ENCODE peak calls at places on chromosomes 2 and 18, in six cellular contexts. G, N, C, R, S and B are unnamed samples.

GRCh38 chr2:237309011-237309410 is 105.0 kb downstream of the COL6A3 start:
- DNase-seq in G (no peak), N (no peak), C (no peak), R (no peak), S (no peak), B (no peak)

GRCh38 chr2:172179045-172179742 is 76.5 kb upstream of the DLX2 start:
- DNase-seq in G (no peak), N (peak), C (no peak), R (no peak), S (no peak), B (no peak)

GRCh38 chr2:229688141-229688540 is 26.2 kb downstream of the DNER start:
- DNase-seq in G (no peak), N (no peak), C (no peak), R (no peak), S (no peak), B (no peak)

GRCh38 chr18:78160961-78161656 is 818.5 kb upstream of the SALL3 start:
- DNase-seq in G (no peak), N (no peak), C (no peak), R (no peak), S (no peak), B (no peak)

GRCh38 chr2:12796617-12797016 is 79.9 kb downstream of the TRIB2 start:
- DNase-seq in G (peak), N (no peak), C (no peak), R (no peak), S (peak), B (no peak)

GRCh38 chr2:55843096-55843991 is 80.2 kb downstream of the EFEMP1 start:
- DNase-seq in G (no peak), N (peak), C (peak), R (no peak), S (no peak), B (no peak)

GRCh38 chr2:237413293-237414055 is 490 bp downstream of the COL6A3 start:
- DNase-seq in G (no peak), N (no peak), C (peak), R (no peak), S (no peak), B (no peak)

GRCh38 chr2:157837851-157838441 is 38.2 kb downstream of the ACVR1 start:
- DNase-seq in G (peak), N (no peak), C (peak), R (no peak), S (no peak), B (no peak)

GRCh38 chr2:219969508-219969907 is 342.1 kb downstream of the SLC4A3 start:
- DNase-seq in G (no peak), N (peak), C (peak), R (no peak), S (no peak), B (no peak)

GRCh38 chr2:213644926-213645325 is 360.7 kb downstream of the SPAG16 start:
- DNase-seq in G (no peak), N (no peak), C (no peak), R (no peak), S (no peak), B (no peak)

GRCh38 chr2:20451346-20451745 is 4.5 kb downstream of the RHOB start:
- DNase-seq in G (no peak), N (no peak), C (peak), R (no peak), S (no peak), B (no peak)

GRCh38 chr2:164178835-164179470 is 442.3 kb downstream of the GRB14 start:
- DNase-seq in G (no peak), N (no peak), C (no peak), R (no peak), S (no peak), B (no peak)

GRCh38 chr2:235170536-235171510 is 219.0 kb downstream of the SH3BP4 start:
- DNase-seq in G (no peak), N (peak), C (peak), R (no peak), S (peak), B (no peak)

GRCh38 chr2:221552282-221552681 is 19.8 kb downstream of the EPHA4 start:
- DNase-seq in G (no peak), N (no peak), C (no peak), R (no peak), S (no peak), B (no peak)

GRCh38 chr2:19722486-19723420 is 179.0 kb downstream of the TTC32 start:
- DNase-seq in G (no peak), N (no peak), C (peak), R (no peak), S (no peak), B (no peak)

GRCh38 chr2:16604236-16604635 is 61.4 kb downstream of the CYRIA start:
- DNase-seq in G (no peak), N (no peak), C (no peak), R (no peak), S (no peak), B (no peak)

GRCh38 chr2:144519934-144520717 is at the start of gene ZEB2:
- DNase-seq in G (peak), N (no peak), C (peak), R (peak), S (peak), B (peak)

GRCh38 chr2:65922030-65922429 is 489.6 kb upstream of the SPRED2 start:
- DNase-seq in G (no peak), N (no peak), C (no peak), R (no peak), S (no peak), B (no peak)

GRCh38 chr2:195561205-195562032 is 95.6 kb upstream of the SLC39A10 start:
- DNase-seq in G (no peak), N (peak), C (peak), R (no peak), S (no peak), B (no peak)

GRCh38 chr2:127576433-127577207 is 41.1 kb downstream of the MYO7B start:
- DNase-seq in G (peak), N (no peak), C (peak), R (peak), S (no peak), B (peak)

GRCh38 chr2:239598011-239598731 is 197.4 kb upstream of the HDAC4 start:
- DNase-seq in G (no peak), N (no peak), C (no peak), R (no peak), S (no peak), B (no peak)

GRCh38 chr18:32803571-32803970 is 30.7 kb upstream of the KLHL14 start:
- DNase-seq in G (no peak), N (no peak), C (no peak), R (no peak), S (peak), B (no peak)

GRCh38 chr2:27776097-27776496 is 4.6 kb downstream of the MRPL33 start:
- DNase-seq in G (peak), N (no peak), C (peak), R (peak), S (no peak), B (no peak)

GRCh38 chr18:76656925-76657324 is 161.9 kb upstream of the ZNF516 start:
- DNase-seq in G (no peak), N (no peak), C (no peak), R (no peak), S (no peak), B (no peak)

GRCh38 chr2:137764638-137765037 is 199.6 kb upstream of the HNMT start:
- DNase-seq in G (no peak), N (no peak), C (no peak), R (no peak), S (no peak), B (no peak)

GRCh38 chr2:218984239-218985020 is 554 bp downstream of the FEV start:
- DNase-seq in G (no peak), N (no peak), C (no peak), R (no peak), S (no peak), B (no peak)

GRCh38 chr2:18987592-18988073 is 370.8 kb downstream of the OSR1 start:
- DNase-seq in G (peak), N (peak), C (peak), R (peak), S (no peak), B (peak)

GRCh38 chr2:64860936-64861335 is 128.3 kb upstream of the SLC1A4 start:
- DNase-seq in G (no peak), N (no peak), C (no peak), R (no peak), S (no peak), B (no peak)

GRCh38 chr18:30486856-30487255 is 555.7 kb downstream of the DSC3 start:
- DNase-seq in G (no peak), N (no peak), C (no peak), R (no peak), S (no peak), B (no peak)

GRCh38 chr18:21241224-21242131 is 554 bp upstream of the GREB1L start:
- DNase-seq in G (no peak), N (no peak), C (no peak), R (peak), S (peak), B (peak)

GRCh38 chr2:143261986-143262784 is 133.0 kb downstream of the ARHGAP15 start:
- DNase-seq in G (peak), N (no peak), C (no peak), R (no peak), S (no peak), B (no peak)

GRCh38 chr2:176122633-176123482 is at the start of gene HOXD9:
- DNase-seq in G (no peak), N (no peak), C (peak), R (no peak), S (no peak), B (peak)

GRCh38 chr2:7646024-7646423 is 728.8 kb downstream of the RNF144A start:
- DNase-seq in G (no peak), N (no peak), C (no peak), R (no peak), S (no peak), B (no peak)

GRCh38 chr2:30447149-30448045 is at the start of gene LCLAT1:
- DNase-seq in G (peak), N (peak), C (peak), R (peak), S (peak), B (peak)
- TF ChIP-seq CTCF in G (peak), N (no peak), C (peak), R (no peak), S (no peak), B (peak)

GRCh38 chr2:241939541-241939940 is 70.0 kb downstream of the RTP5 start:
- DNase-seq in G (no peak), N (no peak), C (no peak), R (no peak), S (no peak), B (no peak)

GRCh38 chr2:241943209-241943850 is 73.8 kb downstream of the RTP5 start:
- DNase-seq in G (no peak), N (no peak), C (no peak), R (no peak), S (no peak), B (no peak)

GRCh38 chr2:241941691-241942301 is 72.3 kb downstream of the RTP5 start:
- DNase-seq in G (no peak), N (no peak), C (no peak), R (no peak), S (no peak), B (no peak)

GRCh38 chr2:241942416-241943208 is 73.1 kb downstream of the RTP5 start:
- DNase-seq in G (no peak), N (no peak), C (no peak), R (no peak), S (no peak), B (peak)

GRCh38 chr2:241940329-241940728 is 70.8 kb downstream of the RTP5 start:
- DNase-seq in G (no peak), N (no peak), C (no peak), R (no peak), S (no peak), B (peak)
- TF ChIP-seq CTCF in G (peak), N (peak), C (peak), R (no peak), S (peak), B (no peak)

GRCh38 chr2:205568620-205569019 is 113.7 kb upstream of the NRP2 start:
- DNase-seq in G (no peak), N (peak), C (no peak), R (no peak), S (no peak), B (no peak)

GRCh38 chr2:205557873-205558272 is 124.4 kb upstream of the NRP2 start:
- DNase-seq in G (no peak), N (no peak), C (no peak), R (no peak), S (no peak), B (no peak)

GRCh38 chr2:205566556-205567061 is 115.7 kb upstream of the NRP2 start:
- DNase-seq in G (no peak), N (no peak), C (no peak), R (no peak), S (no peak), B (no peak)

GRCh38 chr2:205564761-205565160 is 117.5 kb upstream of the NRP2 start:
- DNase-seq in G (no peak), N (no peak), C (no peak), R (no peak), S (no peak), B (no peak)

DNA sequence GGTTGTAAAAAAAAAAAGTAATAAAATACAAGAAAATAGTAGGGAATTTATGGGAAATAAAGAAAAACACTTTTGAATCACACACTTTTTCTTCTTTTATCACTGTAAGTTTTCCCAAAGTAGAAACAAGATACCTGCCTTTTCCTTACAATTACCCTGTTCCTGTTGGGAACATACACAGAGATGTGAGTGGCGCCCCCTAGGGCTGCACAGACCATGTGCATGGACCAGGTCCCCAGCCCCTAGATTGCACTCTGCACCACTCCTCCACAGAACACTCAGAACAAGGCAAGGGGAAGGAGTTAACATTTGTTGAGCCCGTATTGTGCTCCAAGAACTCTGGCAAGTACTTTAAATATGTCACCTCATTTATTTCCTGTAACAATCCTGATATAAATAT is 118.7 kb upstream of the NRP2 start:
- DNase-seq in G (no peak), N (no peak), C (peak), R (no peak), S (no peak), B (no peak)
- TF ChIP-seq CTCF in G (peak), N (peak), C (peak), R (peak), S (peak), B (no peak)

GRCh38 chr2:72220170-72220569 is 72.5 kb upstream of the CYP26B1 start:
- DNase-seq in G (no peak), N (no peak), C (peak), R (no peak), S (peak), B (no peak)
- TF ChIP-seq CTCF in G (peak), N (peak), C (peak), R (no peak), S (peak), B (no peak)